ENCODE peak calls at places on chromosomes 16 and 17, in nine cellular contexts. A is GM12865; F is spleen; C is activated CD4-positive, alpha-beta memory T cell treated with anti-CD3 and anti-CD28 coated beads for 36 hours; T is GM13977; L is EL; W is mammary epithelial cell; N is HEK293T; H is mucosa of descending colon. P is an unnamed sample.

GRCh38 chr17:64130559-64131001 is 636 bp upstream of the ERN1 start:
- DNase-seq in A (peak), F (no peak), C (peak), T (peak), L (peak), W (peak), N (no peak), H (peak), P (peak)

GRCh38 chr16:68459457-68459856 is 11.1 kb upstream of the SMPD3 start:
- DNase-seq in A (no peak), F (no peak), C (no peak), T (no peak), L (no peak), W (no peak), N (no peak), H (no peak), P (no peak)

GRCh38 chr16:19497181-19497580 is 24.7 kb downstream of the GDE1 start:
- DNase-seq in A (no peak), F (no peak), C (no peak), T (no peak), L (no peak), W (no peak), N (no peak), H (no peak), P (no peak)

GRCh38 chr16:6016530-6017184 is 919.1 kb upstream of the EEF2KMT start:
- DNase-seq in A (no peak), F (no peak), C (no peak), T (no peak), L (no peak), W (peak), N (peak), H (no peak), P (peak)

GRCh38 chr16:80948886-80949502 is 57.7 kb downstream of the CMC2 start:
- DNase-seq in A (peak), F (peak), C (peak), T (no peak), L (peak), W (no peak), N (peak), H (peak), P (peak)

GRCh38 chr17:74742153-74742515 is 5.1 kb downstream of the RAB37 start:
- DNase-seq in A (peak), F (peak), C (peak), T (no peak), L (peak), W (no peak), N (no peak), H (peak), P (peak)

GRCh38 chr16:30024451-30024850 is 1.5 kb downstream of the C16orf92 start:
- DNase-seq in A (no peak), F (no peak), C (no peak), T (no peak), L (no peak), W (no peak), N (no peak), H (no peak), P (no peak)

GRCh38 chr17:12342609-12343248 is 322.1 kb downstream of the MAP2K4 start:
- DNase-seq in A (peak), F (no peak), C (peak), T (peak), L (peak), W (no peak), N (peak), H (no peak), P (peak)

GRCh38 chr16:68665501-68665900 is 20.4 kb downstream of the CDH3 start:
- DNase-seq in A (no peak), F (no peak), C (no peak), T (no peak), L (no peak), W (peak), N (no peak), H (no peak), P (no peak)

GRCh38 chr16:81164481-81164880 is 68.3 kb upstream of the GCSH start:
- DNase-seq in A (no peak), F (no peak), C (no peak), T (no peak), L (no peak), W (no peak), N (no peak), H (no peak), P (no peak)

GRCh38 chr16:88069397-88070168 is 118.3 kb downstream of the BANP start:
- DNase-seq in A (peak), F (peak), C (no peak), T (peak), L (no peak), W (no peak), N (no peak), H (peak), P (peak)

GRCh38 chr16:70250748-70251650 is 741 bp downstream of the EXOSC6 start:
- DNase-seq in A (peak), F (peak), C (peak), T (peak), L (peak), W (peak), N (peak), H (peak), P (peak)

GRCh38 chr17:42759982-42760651 is 910 bp upstream of the RAMP2 start:
- DNase-seq in A (peak), F (peak), C (no peak), T (peak), L (no peak), W (no peak), N (no peak), H (no peak), P (peak)

GRCh38 chr17:9647014-9647413 is 1.7 kb downstream of the USP43 start:
- DNase-seq in A (no peak), F (no peak), C (no peak), T (no peak), L (no peak), W (peak), N (no peak), H (no peak), P (no peak)

GRCh38 chr17:44417553-44417952 is 28.1 kb upstream of the ITGA2B start:
- DNase-seq in A (peak), F (no peak), C (peak), T (peak), L (peak), W (peak), N (no peak), H (no peak), P (peak)

GRCh38 chr17:19570497-19571151 is 37.0 kb downstream of the SLC47A1 start:
- DNase-seq in A (no peak), F (no peak), C (no peak), T (no peak), L (no peak), W (no peak), N (no peak), H (no peak), P (no peak)

GRCh38 chr17:57255182-57255775 is 1.0 kb upstream of the MSI2 start:
- DNase-seq in A (no peak), F (no peak), C (no peak), T (no peak), L (no peak), W (no peak), N (no peak), H (no peak), P (no peak)

GRCh38 chr17:17510456-17511292 is 14.5 kb upstream of the RASD1 start:
- DNase-seq in A (no peak), F (peak), C (no peak), T (no peak), L (no peak), W (no peak), N (no peak), H (peak), P (no peak)

GRCh38 chr17:17994271-17994670 is 21.6 kb downstream of the DRC3 start:
- DNase-seq in A (peak), F (peak), C (peak), T (no peak), L (peak), W (no peak), N (no peak), H (no peak), P (no peak)